ENCODE peak calls at places on chromosomes 13 and 19, in seven cellular contexts. W is SW 1271, V is HFF-Myc, L is RPMI7951, T is AG04449, C is NCI-H2029 treated with DMSO at 0.1 percent for 48 hours, F is fibroblast of gingiva. O is an unnamed sample.

GRCh38 chr13:111990362-111990761 is 76.6 kb upstream of the SOX1 start:
- DNase-seq in W (no peak), V (no peak), L (no peak), T (no peak), C (no peak), F (no peak), O (no peak)

GRCh38 chr19:50695251-50696064 is 24.1 kb downstream of the SHANK1 start:
- DNase-seq in W (no peak), V (no peak), L (no peak), T (no peak), C (no peak), F (no peak), O (no peak)

GRCh38 chr19:4523306-4524110 is 5.2 kb upstream of the PLIN4 start:
- DNase-seq in W (peak), V (no peak), L (peak), T (no peak), C (no peak), F (no peak), O (no peak)

GRCh38 chr19:40400521-40400920 is 10.5 kb upstream of the HIPK4 start:
- DNase-seq in W (no peak), V (no peak), L (no peak), T (no peak), C (no peak), F (no peak), O (no peak)

GRCh38 chr19:23986623-23987022 is 71.9 kb downstream of the ZNF726 start:
- DNase-seq in W (no peak), V (no peak), L (no peak), T (no peak), C (no peak), F (no peak), O (no peak)

GRCh38 chr19:7505682-7506384 is 10.1 kb upstream of the ZNF358 start:
- DNase-seq in W (no peak), V (no peak), L (no peak), T (no peak), C (no peak), F (no peak), O (no peak)

GRCh38 chr13:110887955-110888333 is 26.9 kb downstream of the ANKRD10 start:
- DNase-seq in W (no peak), V (no peak), L (no peak), T (no peak), C (no peak), F (no peak), O (no peak)

GRCh38 chr19:53772943-53773342 is 51.2 kb downstream of the NLRP12 start:
- DNase-seq in W (peak), V (peak), L (peak), T (no peak), C (peak), F (peak), O (peak)

GRCh38 chr19:30077851-30078355 is 135.9 kb downstream of the URI1 start:
- DNase-seq in W (no peak), V (no peak), L (no peak), T (no peak), C (no peak), F (no peak), O (no peak)

GRCh38 chr19:58325623-58326022 is 1.2 kb upstream of the ZSCAN22 start:
- DNase-seq in W (no peak), V (no peak), L (peak), T (no peak), C (no peak), F (no peak), O (peak)

GRCh38 chr19:38917921-38918491 is 6.0 kb upstream of the CCER2 start:
- DNase-seq in W (no peak), V (no peak), L (peak), T (no peak), C (no peak), F (no peak), O (no peak)

GRCh38 chr13:62014299-62014698 is 598.6 kb upstream of the PCDH20 start:
- DNase-seq in W (peak), V (no peak), L (no peak), T (no peak), C (no peak), F (no peak), O (peak)

GRCh38 chr13:72932250-72932649 is 126.6 kb upstream of the KLF5 start:
- DNase-seq in W (no peak), V (no peak), L (no peak), T (no peak), C (no peak), F (no peak), O (no peak)

O was measured in bronchial epithelial cell.